ENCODE peak calls at places on chromosomes 1 and 21, in six cellular contexts. One of them, this sample, is unnamed.
A peak's percentile ranks its signal among the peaks of the same experiment; 100 is the strongest.

GRCh38 chr1:43446388-43446740 is 7.4 kb downstream of the HYI start:
- DNase-seq in cardiac muscle cell: no peak
- DNase-seq in CD8-positive, alpha-beta memory T cell: no peak
- DNase-seq in A673: no peak
- DNase-seq in HepG2: no peak
- DNase-seq in psoas muscle: no peak
- DNase-seq in this sample: no peak

GRCh38 chr1:9417695-9418094 is 121.6 kb upstream of the SLC25A33 start:
- DNase-seq in cardiac muscle cell: no peak
- DNase-seq in CD8-positive, alpha-beta memory T cell: no peak
- DNase-seq in A673: no peak
- DNase-seq in HepG2: no peak
- DNase-seq in psoas muscle: no peak
- DNase-seq in this sample: no peak

GRCh38 chr1:229342902-229343587 is at the start of gene CCSAP:
- DNase-seq in cardiac muscle cell: peak; percentile 46
- DNase-seq in CD8-positive, alpha-beta memory T cell: no peak
- DNase-seq in A673: peak; percentile 70
- DNase-seq in HepG2: peak; percentile 19
- DNase-seq in psoas muscle: peak; percentile 54
- DNase-seq in this sample: peak; percentile 76

GRCh38 chr1:161192476-161193465 is 6.1 kb downstream of the ADAMTS4 start:
- DNase-seq in cardiac muscle cell: peak; percentile 83
- DNase-seq in CD8-positive, alpha-beta memory T cell: peak; percentile 63
- DNase-seq in A673: peak; percentile 85
- DNase-seq in HepG2: peak; percentile 72
- DNase-seq in psoas muscle: peak; percentile 57
- DNase-seq in this sample: peak; percentile 52

GRCh38 chr1:162360237-162360873 is 16.3 kb downstream of the SPATA46 start:
- DNase-seq in cardiac muscle cell: no peak
- DNase-seq in CD8-positive, alpha-beta memory T cell: no peak
- DNase-seq in A673: no peak
- DNase-seq in HepG2: no peak
- DNase-seq in psoas muscle: no peak
- DNase-seq in this sample: no peak

GRCh38 chr21:27532081-27532480 is 565.2 kb upstream of the ADAMTS5 start:
- DNase-seq in cardiac muscle cell: peak; percentile 64
- DNase-seq in CD8-positive, alpha-beta memory T cell: no peak
- DNase-seq in A673: no peak
- DNase-seq in HepG2: peak; percentile 41
- DNase-seq in psoas muscle: no peak
- DNase-seq in this sample: no peak

GRCh38 chr1:182977480-182977879 is 24.5 kb upstream of the SHCBP1L start:
- DNase-seq in cardiac muscle cell: no peak
- DNase-seq in CD8-positive, alpha-beta memory T cell: no peak
- DNase-seq in A673: no peak
- DNase-seq in HepG2: no peak
- DNase-seq in psoas muscle: no peak
- DNase-seq in this sample: no peak

GRCh38 chr1:161159087-161159914 is at the start of gene USP21:
- DNase-seq in cardiac muscle cell: peak; percentile 93
- DNase-seq in CD8-positive, alpha-beta memory T cell: peak; percentile 89
- DNase-seq in A673: peak; percentile 96
- DNase-seq in HepG2: peak; percentile 79
- DNase-seq in psoas muscle: peak; percentile 94
- DNase-seq in this sample: peak; percentile 93

GRCh38 chr1:69436151-69436550 is 131.6 kb upstream of the LRRC7 start:
- DNase-seq in cardiac muscle cell: no peak
- DNase-seq in CD8-positive, alpha-beta memory T cell: no peak
- DNase-seq in A673: no peak
- DNase-seq in HepG2: no peak
- DNase-seq in psoas muscle: no peak
- DNase-seq in this sample: no peak

GRCh38 chr1:232788235-232788872 is 16.9 kb upstream of the MAP10 start:
- DNase-seq in cardiac muscle cell: no peak
- DNase-seq in CD8-positive, alpha-beta memory T cell: no peak
- DNase-seq in A673: no peak
- DNase-seq in HepG2: no peak
- DNase-seq in psoas muscle: no peak
- DNase-seq in this sample: no peak

GRCh38 chr1:58933599-58933926 is 149.7 kb upstream of the JUN start:
- DNase-seq in cardiac muscle cell: peak; percentile 24
- DNase-seq in CD8-positive, alpha-beta memory T cell: no peak
- DNase-seq in A673: peak; percentile 8
- DNase-seq in HepG2: peak; percentile 23
- DNase-seq in psoas muscle: no peak
- DNase-seq in this sample: no peak

GRCh38 chr1:21338568-21339401 is 48.5 kb upstream of the ECE1 start:
- DNase-seq in cardiac muscle cell: peak; percentile 69
- DNase-seq in CD8-positive, alpha-beta memory T cell: no peak
- DNase-seq in A673: no peak
- DNase-seq in HepG2: peak; percentile 91
- DNase-seq in psoas muscle: peak; percentile 78
- DNase-seq in this sample: peak; percentile 73

GRCh38 chr1:119358661-119359060 is 9.9 kb upstream of the HAO2 start:
- DNase-seq in cardiac muscle cell: no peak
- DNase-seq in CD8-positive, alpha-beta memory T cell: no peak
- DNase-seq in A673: no peak
- DNase-seq in HepG2: no peak
- DNase-seq in psoas muscle: no peak
- DNase-seq in this sample: no peak

GRCh38 chr1:229621663-229622062 is 4.3 kb downstream of the TAF5L start:
- DNase-seq in cardiac muscle cell: no peak
- DNase-seq in CD8-positive, alpha-beta memory T cell: no peak
- DNase-seq in A673: no peak
- DNase-seq in HepG2: no peak
- DNase-seq in psoas muscle: no peak
- DNase-seq in this sample: no peak

GRCh38 chr1:203026666-203027663 is 674 bp downstream of the PPFIA4 start:
- DNase-seq in cardiac muscle cell: no peak
- DNase-seq in CD8-positive, alpha-beta memory T cell: no peak
- DNase-seq in A673: no peak
- DNase-seq in HepG2: no peak
- DNase-seq in psoas muscle: no peak
- DNase-seq in this sample: no peak

GRCh38 chr21:42583150-42583991 is 69.7 kb downstream of the SLC37A1 start:
- DNase-seq in cardiac muscle cell: no peak
- DNase-seq in CD8-positive, alpha-beta memory T cell: no peak
- DNase-seq in A673: no peak
- DNase-seq in HepG2: no peak
- DNase-seq in psoas muscle: no peak
- DNase-seq in this sample: no peak

GRCh38 chr1:209434066-209434465 is 149.4 kb upstream of the CAMK1G start:
- DNase-seq in cardiac muscle cell: peak; percentile 17
- DNase-seq in CD8-positive, alpha-beta memory T cell: no peak
- DNase-seq in A673: no peak
- DNase-seq in HepG2: no peak
- DNase-seq in psoas muscle: no peak
- DNase-seq in this sample: no peak
- H3K4me1 ChIP-seq in cardiac muscle cell: no peaks in the 10 kb centered on the region
- H3K4me1 ChIP-seq in CD8-positive, alpha-beta memory T cell: no peaks in the 10 kb centered on the region
- H3K4me1 ChIP-seq in A673: no peaks in the 10 kb centered on the region
- H3K4me1 ChIP-seq in HepG2: no peaks in the 10 kb centered on the region
- H3K4me1 ChIP-seq in psoas muscle: no peaks in the 10 kb centered on the region
- H3K4me1 ChIP-seq in this sample: peaks cover 29% of the 10 kb centered on the region

GRCh38 chr1:243292117-243292516 is 36.3 kb downstream of the SDCCAG8 start:
- DNase-seq in cardiac muscle cell: no peak
- DNase-seq in CD8-positive, alpha-beta memory T cell: no peak
- DNase-seq in A673: no peak
- DNase-seq in HepG2: no peak
- DNase-seq in psoas muscle: no peak
- DNase-seq in this sample: no peak

GRCh38 chr1:243288062-243288461 is 32.2 kb downstream of the SDCCAG8 start:
- DNase-seq in cardiac muscle cell: no peak
- DNase-seq in CD8-positive, alpha-beta memory T cell: no peak
- DNase-seq in A673: no peak
- DNase-seq in HepG2: no peak
- DNase-seq in psoas muscle: no peak
- DNase-seq in this sample: no peak

GRCh38 chr1:243293941-243294722 is 38.3 kb downstream of the SDCCAG8 start:
- DNase-seq in cardiac muscle cell: peak; percentile 63
- DNase-seq in CD8-positive, alpha-beta memory T cell: no peak
- DNase-seq in A673: no peak
- DNase-seq in HepG2: no peak
- DNase-seq in psoas muscle: no peak
- DNase-seq in this sample: no peak

GRCh38 chr1:243294723-243295121 is 38.9 kb downstream of the SDCCAG8 start:
- DNase-seq in cardiac muscle cell: peak; percentile 51
- DNase-seq in CD8-positive, alpha-beta memory T cell: no peak
- DNase-seq in A673: no peak
- DNase-seq in HepG2: no peak
- DNase-seq in psoas muscle: no peak
- DNase-seq in this sample: no peak

GRCh38 chr1:243291287-243291686 is 35.4 kb downstream of the SDCCAG8 start:
- DNase-seq in cardiac muscle cell: no peak
- DNase-seq in CD8-positive, alpha-beta memory T cell: no peak
- DNase-seq in A673: no peak
- DNase-seq in HepG2: no peak
- DNase-seq in psoas muscle: no peak
- DNase-seq in this sample: no peak
- H3K4me3 ChIP-seq in cardiac muscle cell: no peak overlapping the region
- H3K4me3 ChIP-seq in CD8-positive, alpha-beta memory T cell: no peak overlapping the region
- H3K4me3 ChIP-seq in A673: no peak overlapping the region
- H3K4me3 ChIP-seq in HepG2: no peak overlapping the region
- H3K4me3 ChIP-seq in psoas muscle: no peak overlapping the region
- H3K4me3 ChIP-seq in this sample: no peak overlapping the region

GRCh38 chr1:234601217-234602017 is 8.6 kb downstream of the IRF2BP2 start:
- DNase-seq in cardiac muscle cell: peak; percentile 63
- DNase-seq in CD8-positive, alpha-beta memory T cell: peak; percentile 71
- DNase-seq in A673: peak; percentile 63
- DNase-seq in HepG2: peak; percentile 64
- DNase-seq in psoas muscle: no peak
- DNase-seq in this sample: no peak

GRCh38 chr1:234603221-234604204 is 6.5 kb downstream of the IRF2BP2 start:
- DNase-seq in cardiac muscle cell: peak; percentile 67
- DNase-seq in CD8-positive, alpha-beta memory T cell: no peak
- DNase-seq in A673: peak; percentile 14
- DNase-seq in HepG2: peak; percentile 83
- DNase-seq in psoas muscle: no peak
- DNase-seq in this sample: no peak

GRCh38 chr1:234600418-234601216 is 9.4 kb downstream of the IRF2BP2 start:
- DNase-seq in cardiac muscle cell: peak; percentile 74
- DNase-seq in CD8-positive, alpha-beta memory T cell: peak; percentile 71
- DNase-seq in A673: peak; percentile 25
- DNase-seq in HepG2: peak; percentile 98
- DNase-seq in psoas muscle: no peak
- DNase-seq in this sample: no peak

GRCh38 chr1:234604393-234604725 is 5.6 kb downstream of the IRF2BP2 start:
- DNase-seq in cardiac muscle cell: no peak
- DNase-seq in CD8-positive, alpha-beta memory T cell: no peak
- DNase-seq in A673: no peak
- DNase-seq in HepG2: no peak
- DNase-seq in psoas muscle: no peak
- DNase-seq in this sample: no peak

DNA sequence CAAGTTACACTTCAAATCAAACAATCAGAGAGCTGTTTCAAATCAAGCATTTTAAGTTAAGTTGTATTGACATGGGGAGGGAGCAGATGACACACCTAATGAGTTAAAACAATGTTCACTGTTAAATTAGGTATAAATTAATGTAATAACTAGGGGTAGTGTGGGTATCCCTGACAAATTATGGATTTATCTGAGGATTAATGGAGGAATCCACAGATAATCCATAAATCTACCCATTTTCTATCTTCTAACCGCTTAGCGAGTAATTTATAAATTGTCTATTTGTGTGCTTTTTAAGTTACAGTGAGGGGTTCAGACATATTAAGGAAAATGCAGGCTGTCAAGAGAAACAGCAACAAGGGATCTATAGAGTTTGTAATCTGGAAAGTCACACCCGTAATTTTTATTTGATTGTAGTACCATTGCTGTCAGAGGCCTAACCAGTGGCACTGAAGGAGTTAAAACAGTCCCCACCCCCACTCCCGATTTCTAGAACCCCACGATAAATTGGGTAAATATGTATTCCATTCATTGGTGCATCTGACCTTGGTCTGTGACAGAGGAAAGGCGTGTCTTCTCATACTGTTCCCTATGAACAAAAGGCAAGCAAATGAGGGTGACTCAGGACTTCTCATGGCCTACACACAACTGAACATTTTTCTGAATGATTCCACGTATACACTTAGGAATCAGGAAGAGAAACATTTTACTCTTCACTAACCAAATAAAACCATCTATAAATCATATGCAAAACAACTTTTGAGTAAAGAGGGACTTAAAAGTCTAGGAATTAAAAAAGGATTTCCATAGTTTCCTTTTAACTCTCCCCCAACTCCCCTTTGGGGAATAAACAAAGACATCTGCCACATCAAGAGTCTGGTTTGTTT is 7.4 kb downstream of the IRF2BP2 start:
- DNase-seq in cardiac muscle cell: peak; percentile 88
- DNase-seq in CD8-positive, alpha-beta memory T cell: no peak
- DNase-seq in A673: peak; percentile 74
- DNase-seq in HepG2: peak; percentile 95
- DNase-seq in psoas muscle: peak; percentile 18
- DNase-seq in this sample: no peak
- H3K27ac ChIP-seq in cardiac muscle cell: peak overlapping the region; percentile 98
- H3K27ac ChIP-seq in CD8-positive, alpha-beta memory T cell: peak overlapping the region; percentile 95
- H3K27ac ChIP-seq in A673: peak overlapping the region; percentile 82
- H3K27ac ChIP-seq in HepG2: peak overlapping the region; percentile 100
- H3K27ac ChIP-seq in psoas muscle: peak overlapping the region; percentile 99
- H3K27ac ChIP-seq in this sample: no peak overlapping the region

DNA sequence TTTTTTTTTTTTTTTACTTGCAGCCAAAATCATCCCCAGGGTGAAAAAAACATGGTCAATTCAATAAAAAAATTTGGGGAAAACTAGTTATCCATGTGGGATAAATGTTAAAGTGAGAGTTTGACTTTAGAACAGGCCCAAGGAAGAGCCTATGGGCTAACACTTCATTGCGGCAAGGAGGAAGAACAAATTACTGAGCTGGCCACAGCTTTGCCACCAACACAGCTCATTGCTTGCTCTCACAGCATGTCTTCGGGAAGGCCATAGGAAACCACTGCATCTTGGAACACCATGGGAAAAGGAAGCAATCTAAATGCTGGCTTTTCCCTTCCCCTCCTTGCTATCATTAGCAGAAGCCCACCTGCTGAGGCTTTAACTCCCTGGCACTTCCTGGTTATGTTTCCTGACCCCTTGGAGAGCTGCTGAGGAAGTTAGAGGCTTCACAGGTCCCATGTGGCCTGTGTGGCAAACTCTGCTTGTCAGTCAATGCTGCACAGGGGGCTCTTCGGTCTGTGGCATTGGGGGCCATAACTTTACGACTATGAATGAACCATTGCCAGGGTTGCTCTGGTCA is 86.0 kb downstream of the SLC25A24 start:
- DNase-seq in cardiac muscle cell: no peak
- DNase-seq in CD8-positive, alpha-beta memory T cell: no peak
- DNase-seq in A673: peak; percentile 74
- DNase-seq in HepG2: no peak
- DNase-seq in psoas muscle: no peak
- DNase-seq in this sample: peak; percentile 31
- H3K4me1 ChIP-seq in cardiac muscle cell: peaks cover 4% of the 10 kb centered on the region
- H3K4me1 ChIP-seq in CD8-positive, alpha-beta memory T cell: no peaks in the 10 kb centered on the region
- H3K4me1 ChIP-seq in A673: peaks cover 7% of the 10 kb centered on the region
- H3K4me1 ChIP-seq in HepG2: no peaks in the 10 kb centered on the region
- H3K4me1 ChIP-seq in psoas muscle: no peaks in the 10 kb centered on the region
- H3K4me1 ChIP-seq in this sample: peaks cover 13% of the 10 kb centered on the region

DNA sequence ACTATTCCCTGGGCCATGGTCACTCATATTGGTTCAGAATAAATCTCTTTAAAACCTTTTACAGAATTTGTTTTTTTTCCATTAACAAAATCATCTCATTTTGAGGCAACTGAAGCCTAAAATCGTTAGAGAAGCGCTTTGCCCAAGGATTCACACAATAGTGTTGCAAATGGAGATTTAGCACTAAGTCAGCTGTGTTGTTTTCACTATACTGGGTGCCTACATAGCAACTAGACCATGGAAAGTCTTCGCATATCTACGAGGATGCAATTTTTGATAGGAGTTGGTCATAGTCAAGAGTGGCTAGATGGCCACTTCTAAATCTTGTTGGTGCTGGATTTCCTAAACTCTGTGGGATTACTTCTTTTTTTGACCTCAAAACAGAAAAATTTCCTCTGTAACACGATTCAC is 530 bp upstream of the TIPRL start:
- DNase-seq in cardiac muscle cell: no peak
- DNase-seq in CD8-positive, alpha-beta memory T cell: no peak
- DNase-seq in A673: no peak
- DNase-seq in HepG2: no peak
- DNase-seq in psoas muscle: no peak
- DNase-seq in this sample: no peak
- H3K4me3 ChIP-seq in cardiac muscle cell: peak overlapping the region; percentile 59
- H3K4me3 ChIP-seq in CD8-positive, alpha-beta memory T cell: peak overlapping the region; percentile 64
- H3K4me3 ChIP-seq in A673: peak overlapping the region; percentile 85
- H3K4me3 ChIP-seq in HepG2: peak overlapping the region; percentile 83
- H3K4me3 ChIP-seq in psoas muscle: peak overlapping the region; percentile 74
- H3K4me3 ChIP-seq in this sample: peak overlapping the region; percentile 87

This sample was measured in SJCRH30.